ENCODE peak calls at places on chromosomes 2 and 18, in nine cellular contexts. D is body of pancreas; U is coronary artery; L is astrocyte; A is iPS DF 6.9; F is heart right ventricle; K is H1; Q is K562; T is naive thymus-derived CD4-positive, alpha-beta T cell. X is an unnamed sample.

GRCh38 chr2:172052000-172052983 is 33.0 kb upstream of the DLX1 start:
- DNase-seq in D (no peak), U (no peak), L (peak), A (no peak), F (no peak), K (no peak), Q (no peak), T (no peak), X (no peak)

GRCh38 chr18:72727776-72728175 is 140.0 kb downstream of the NETO1 start:
- DNase-seq in D (no peak), U (no peak), L (no peak), A (no peak), F (no peak), K (no peak), Q (no peak), T (no peak), X (no peak)

GRCh38 chr18:495452-495851 is 5.0 kb downstream of the COLEC12 start:
- DNase-seq in D (no peak), U (no peak), L (no peak), A (no peak), F (no peak), K (no peak), Q (no peak), T (no peak), X (no peak)

GRCh38 chr18:41391616-41392610 is 563.1 kb upstream of the PIK3C3 start:
- DNase-seq in D (peak), U (peak), L (peak), A (peak), F (peak), K (peak), Q (no peak), T (no peak), X (peak)

GRCh38 chr2:182852787-182853186 is 13.7 kb downstream of the FRZB start:
- DNase-seq in D (no peak), U (no peak), L (peak), A (no peak), F (no peak), K (no peak), Q (no peak), T (no peak), X (no peak)

GRCh38 chr2:234091883-234092282 is 41.4 kb downstream of the SPP2 start:
- DNase-seq in D (peak), U (no peak), L (peak), A (no peak), F (no peak), K (no peak), Q (no peak), T (no peak), X (no peak)

GRCh38 chr2:140600116-140600515 is 1530.7 kb downstream of the LRP1B start:
- DNase-seq in D (no peak), U (no peak), L (peak), A (no peak), F (no peak), K (no peak), Q (no peak), T (no peak), X (no peak)

GRCh38 chr18:10020176-10020575 is 106.4 kb downstream of the VAPA start:
- DNase-seq in D (no peak), U (no peak), L (no peak), A (no peak), F (no peak), K (no peak), Q (no peak), T (no peak), X (no peak)

GRCh38 chr2:28318462-28319117 is 74.1 kb upstream of the FOSL2 start:
- DNase-seq in D (no peak), U (no peak), L (no peak), A (no peak), F (no peak), K (no peak), Q (no peak), T (no peak), X (no peak)

GRCh38 chr2:21019000-21019677 is 24.7 kb downstream of the APOB start:
- DNase-seq in D (no peak), U (peak), L (no peak), A (no peak), F (no peak), K (no peak), Q (no peak), T (no peak), X (no peak)

GRCh38 chr2:234805826-234806225 is 146.0 kb upstream of the SH3BP4 start:
- DNase-seq in D (no peak), U (no peak), L (peak), A (no peak), F (no peak), K (no peak), Q (no peak), T (no peak), X (no peak)

GRCh38 chr2:136128905-136129304 is 11.0 kb upstream of the CXCR4 start:
- DNase-seq in D (no peak), U (no peak), L (no peak), A (no peak), F (no peak), K (no peak), Q (no peak), T (no peak), X (no peak)

GRCh38 chr2:10526281-10526680 is 78.2 kb upstream of the ODC1 start:
- DNase-seq in D (no peak), U (no peak), L (no peak), A (no peak), F (no peak), K (no peak), Q (no peak), T (no peak), X (no peak)

GRCh38 chr18:31658670-31659573 is 25.5 kb downstream of the B4GALT6 start:
- DNase-seq in D (no peak), U (no peak), L (peak), A (no peak), F (no peak), K (no peak), Q (no peak), T (no peak), X (no peak)

GRCh38 chr2:201344663-201345366 is 12.3 kb downstream of the FLACC1 start:
- DNase-seq in D (no peak), U (no peak), L (no peak), A (no peak), F (no peak), K (no peak), Q (peak), T (no peak), X (no peak)

GRCh38 chr18:23143059-23143831 is 8.0 kb downstream of the CABLES1 start:
- DNase-seq in D (no peak), U (no peak), L (no peak), A (no peak), F (peak), K (no peak), Q (no peak), T (no peak), X (no peak)

GRCh38 chr2:73593676-73594075 is 48.5 kb downstream of the NAT8 start:
- DNase-seq in D (no peak), U (no peak), L (peak), A (no peak), F (no peak), K (no peak), Q (no peak), T (no peak), X (no peak)

GRCh38 chr2:223930002-223930976 is 14.8 kb downstream of the WDFY1 start:
- DNase-seq in D (peak), U (no peak), L (peak), A (no peak), F (peak), K (no peak), Q (peak), T (no peak), X (peak)

GRCh38 chr2:40721595-40721994 is 269.7 kb upstream of the SLC8A1 start:
- DNase-seq in D (no peak), U (no peak), L (peak), A (no peak), F (no peak), K (no peak), Q (no peak), T (no peak), X (no peak)

GRCh38 chr2:233247744-233248143 is 3.7 kb upstream of the ATG16L1 start:
- DNase-seq in D (no peak), U (no peak), L (peak), A (no peak), F (no peak), K (no peak), Q (no peak), T (peak), X (no peak)

GRCh38 chr2:191677091-191677645 is 768 bp upstream of the NABP1 start:
- DNase-seq in D (peak), U (no peak), L (peak), A (no peak), F (no peak), K (no peak), Q (peak), T (peak), X (no peak)

GRCh38 chr18:5527603-5528002 is 16.2 kb downstream of the EPB41L3 start:
- DNase-seq in D (no peak), U (no peak), L (peak), A (no peak), F (peak), K (no peak), Q (no peak), T (no peak), X (no peak)

GRCh38 chr2:186256540-186256939 is 229.5 kb upstream of the ZC3H15 start:
- DNase-seq in D (no peak), U (no peak), L (peak), A (no peak), F (no peak), K (no peak), Q (no peak), T (no peak), X (no peak)

GRCh38 chr2:18690342-18690741 is 101.0 kb upstream of the NT5C1B start:
- DNase-seq in D (no peak), U (no peak), L (no peak), A (peak), F (no peak), K (peak), Q (no peak), T (no peak), X (no peak)

GRCh38 chr2:140658766-140659165 is 1472.0 kb downstream of the LRP1B start:
- DNase-seq in D (no peak), U (no peak), L (peak), A (no peak), F (no peak), K (no peak), Q (no peak), T (no peak), X (no peak)

GRCh38 chr18:50636366-50637057 is 76.6 kb downstream of the MAPK4 start:
- DNase-seq in D (no peak), U (peak), L (no peak), A (no peak), F (no peak), K (no peak), Q (no peak), T (no peak), X (no peak)

GRCh38 chr2:66446178-66446860 is 11.4 kb downstream of the MEIS1 start:
- DNase-seq in D (peak), U (no peak), L (peak), A (no peak), F (peak), K (no peak), Q (no peak), T (no peak), X (no peak)

GRCh38 chr2:75465317-75465998 is 95.3 kb downstream of the EVA1A start:
- DNase-seq in D (no peak), U (no peak), L (peak), A (no peak), F (no peak), K (no peak), Q (no peak), T (no peak), X (no peak)

GRCh38 chr2:128388414-128389032 is 69.9 kb upstream of the HS6ST1 start:
- DNase-seq in D (no peak), U (peak), L (no peak), A (no peak), F (no peak), K (no peak), Q (no peak), T (no peak), X (no peak)

GRCh38 chr2:106144621-106145331 is 49.3 kb downstream of the UXS1 start:
- DNase-seq in D (no peak), U (no peak), L (no peak), A (no peak), F (no peak), K (no peak), Q (no peak), T (peak), X (no peak)

GRCh38 chr18:51278045-51278649 is 80.7 kb upstream of the MEX3C start:
- DNase-seq in D (peak), U (no peak), L (no peak), A (peak), F (no peak), K (peak), Q (peak), T (no peak), X (peak)

GRCh38 chr18:12283256-12283655 is 24.8 kb upstream of the TUBB6 start:
- DNase-seq in D (no peak), U (no peak), L (peak), A (no peak), F (no peak), K (no peak), Q (peak), T (no peak), X (no peak)

GRCh38 chr2:195694553-195694952 is 37.5 kb downstream of the SLC39A10 start:
- DNase-seq in D (no peak), U (no peak), L (no peak), A (no peak), F (no peak), K (no peak), Q (no peak), T (no peak), X (no peak)

GRCh38 chr2:125037135-125037653 is 1012.1 kb downstream of the CNTNAP5 start:
- DNase-seq in D (no peak), U (no peak), L (no peak), A (no peak), F (no peak), K (no peak), Q (no peak), T (no peak), X (no peak)

GRCh38 chr2:72893594-72894319 is 6.5 kb downstream of the SPR start:
- DNase-seq in D (peak), U (no peak), L (peak), A (no peak), F (peak), K (no peak), Q (peak), T (no peak), X (no peak)

DNA sequence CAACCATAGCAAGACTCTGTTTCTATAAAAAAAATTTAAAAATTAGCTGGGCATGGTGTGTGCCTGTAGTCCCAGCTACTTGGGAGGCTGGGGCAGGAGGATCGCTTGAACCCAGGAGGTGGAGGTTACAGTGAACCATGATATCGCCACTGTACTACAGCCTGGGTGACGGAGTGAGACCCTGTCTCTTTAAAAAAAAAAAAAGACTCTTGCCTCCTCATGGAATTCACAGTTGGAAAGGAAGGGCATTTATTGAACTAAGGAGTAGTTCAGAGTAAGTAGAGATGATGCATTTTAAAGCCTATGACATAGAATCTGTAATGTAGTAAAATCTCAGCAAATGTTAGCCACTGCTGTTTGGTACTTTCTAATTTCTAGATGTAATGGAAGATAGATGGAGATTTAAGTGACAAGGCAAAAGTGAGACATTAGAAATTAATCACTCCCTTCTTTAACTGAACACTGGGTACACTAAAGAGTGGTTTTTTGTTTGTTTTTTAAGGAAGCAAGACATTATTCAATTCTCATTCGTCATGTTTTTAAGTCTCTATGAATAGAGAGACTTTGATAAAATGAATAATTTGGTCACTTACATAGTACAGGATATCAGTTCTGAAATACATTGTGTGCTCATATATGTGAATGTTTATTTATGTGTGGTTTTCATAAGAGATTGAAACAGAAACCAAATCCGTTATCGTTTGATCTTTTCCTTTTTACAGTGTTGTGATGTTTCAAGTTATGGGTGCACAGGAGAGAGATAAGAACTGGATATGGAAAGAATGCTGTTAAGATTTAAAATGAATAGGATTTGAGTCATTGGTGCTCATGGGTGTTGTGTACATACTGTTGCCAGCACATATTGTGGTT is 186.1 kb upstream of the STON1 start:
- DNase-seq in D (no peak), U (no peak), L (peak), A (no peak), F (no peak), K (no peak), Q (no peak), T (peak), X (no peak)
- H3K4me3 ChIP-seq in D (no peak), U (peak), L (peak), A (no peak), F (no peak), K (no peak), Q (no peak), T (peak), X (peak)

GRCh38 chr2:9319338-9319715 is 104.0 kb downstream of the ITGB1BP1 start:
- DNase-seq in D (no peak), U (no peak), L (no peak), A (no peak), F (no peak), K (no peak), Q (no peak), T (no peak), X (no peak)
- H3K27ac ChIP-seq in D (peak), U (no peak), L (no peak), A (no peak), F (peak), K (no peak), Q (no peak), T (no peak), X (no peak)

GRCh38 chr18:79718126-79718525 is 38.5 kb downstream of the CTDP1 start:
- DNase-seq in D (no peak), U (no peak), L (no peak), A (no peak), F (peak), K (no peak), Q (no peak), T (no peak), X (no peak)

GRCh38 chr18:79715280-79715679 is 35.7 kb downstream of the CTDP1 start:
- DNase-seq in D (no peak), U (no peak), L (no peak), A (no peak), F (no peak), K (no peak), Q (no peak), T (no peak), X (no peak)

GRCh38 chr18:79717059-79717458 is 37.5 kb downstream of the CTDP1 start:
- DNase-seq in D (no peak), U (no peak), L (no peak), A (no peak), F (no peak), K (no peak), Q (no peak), T (no peak), X (no peak)

GRCh38 chr18:79718878-79719477 is 39.4 kb downstream of the CTDP1 start:
- DNase-seq in D (no peak), U (no peak), L (no peak), A (no peak), F (no peak), K (no peak), Q (no peak), T (no peak), X (no peak)

DNA sequence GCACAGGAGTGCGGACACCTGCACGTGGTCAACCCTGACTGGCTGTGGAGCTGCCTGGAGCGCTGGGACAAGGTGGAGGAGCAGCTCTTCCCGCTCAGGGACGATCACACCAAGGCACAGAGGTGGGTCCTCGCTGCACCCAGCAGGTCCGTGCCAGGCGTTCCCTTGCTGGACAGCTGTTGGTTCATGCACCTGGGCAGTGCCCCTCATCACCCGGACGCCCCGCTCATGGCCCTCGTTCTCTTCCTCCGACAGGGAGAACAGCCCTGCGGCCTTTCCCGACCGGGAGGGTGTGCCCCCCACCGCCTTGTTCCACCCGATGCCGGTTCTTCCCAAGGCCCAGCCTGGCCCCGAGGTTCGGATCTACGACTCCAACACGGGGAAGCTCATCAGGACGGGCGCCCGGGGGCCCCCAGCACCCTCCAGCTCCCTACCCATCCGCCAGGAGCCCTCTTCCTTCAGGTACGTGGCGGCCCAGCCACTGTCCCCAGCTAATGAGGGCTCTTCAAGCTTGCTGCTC is 38.0 kb downstream of the CTDP1 start:
- DNase-seq in D (no peak), U (peak), L (no peak), A (no peak), F (no peak), K (no peak), Q (no peak), T (no peak), X (no peak)
- H3K4me3 ChIP-seq in D (no peak), U (no peak), L (no peak), A (no peak), F (no peak), K (no peak), Q (no peak), T (no peak), X (no peak)

GRCh38 chr2:54683596-54683995 is 39.9 kb upstream of the EML6 start:
- DNase-seq in D (no peak), U (no peak), L (no peak), A (no peak), F (no peak), K (no peak), Q (no peak), T (no peak), X (no peak)
- H3K27ac ChIP-seq in D (no peak), U (no peak), L (no peak), A (no peak), F (no peak), K (no peak), Q (no peak), T (no peak), X (no peak)

DNA sequence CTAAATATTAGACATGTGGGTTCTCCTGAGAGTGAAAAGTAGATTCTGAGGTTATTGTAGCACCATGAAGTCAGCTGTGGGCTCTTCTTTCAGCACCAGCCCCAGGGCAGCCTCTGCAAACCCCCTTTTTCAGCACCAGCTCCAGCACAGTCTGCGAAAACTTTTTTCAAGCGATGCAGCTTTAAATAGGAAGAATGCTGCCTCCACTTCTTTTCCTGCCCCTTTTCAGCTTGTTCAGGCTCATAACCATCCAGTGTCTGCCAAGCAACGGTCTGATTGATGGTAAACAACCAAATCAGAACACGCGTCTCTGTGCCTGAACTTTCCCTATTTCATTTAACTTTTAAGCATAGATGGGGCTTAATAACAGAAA is at the start of gene COL5A2:
- DNase-seq in D (no peak), U (peak), L (peak), A (no peak), F (no peak), K (no peak), Q (no peak), T (no peak), X (no peak)
- H3K4me3 ChIP-seq in D (no peak), U (peak), L (peak), A (peak), F (peak), K (peak), Q (no peak), T (no peak), X (peak)

GRCh38 chr2:25273985-25274550 is 67.7 kb downstream of the DNMT3A start:
- DNase-seq in D (no peak), U (no peak), L (no peak), A (no peak), F (no peak), K (no peak), Q (no peak), T (no peak), X (no peak)
- H3K27ac ChIP-seq in D (peak), U (no peak), L (no peak), A (no peak), F (peak), K (no peak), Q (no peak), T (peak), X (peak)

DNA sequence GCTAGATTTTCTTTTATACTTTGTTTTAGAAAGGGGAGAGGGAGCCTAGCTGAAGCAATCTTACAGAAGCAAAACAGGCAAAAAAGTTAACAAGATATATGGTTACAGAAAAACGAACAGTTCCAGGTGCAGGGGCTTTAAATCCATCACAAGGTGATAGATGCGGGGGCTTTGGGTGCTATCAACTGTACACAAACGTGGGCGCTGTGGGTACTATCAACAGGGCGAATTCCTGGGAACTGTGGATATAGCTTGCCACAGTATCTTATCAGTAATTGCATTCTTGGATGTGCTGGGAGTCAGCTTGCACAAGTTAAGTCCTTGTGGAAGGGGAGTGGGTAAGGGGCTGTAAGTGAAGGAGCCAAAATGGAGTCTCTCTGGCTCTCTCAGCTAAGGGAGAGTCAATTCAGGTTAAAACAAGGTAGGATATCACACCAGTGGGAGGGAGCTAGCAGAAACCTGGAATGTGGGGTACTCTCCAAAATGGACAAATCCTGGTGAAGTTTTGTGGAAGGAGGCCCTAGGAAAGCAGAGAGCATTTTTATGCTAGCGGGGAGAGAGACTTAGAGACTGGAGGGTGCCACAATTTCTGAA is 325.8 kb upstream of the SPHKAP start:
- DNase-seq in D (no peak), U (no peak), L (no peak), A (no peak), F (no peak), K (no peak), Q (no peak), T (no peak), X (no peak)
- H3K4me3 ChIP-seq in D (no peak), U (no peak), L (no peak), A (no peak), F (no peak), K (no peak), Q (no peak), T (no peak), X (no peak)

X was measured in dorsolateral prefrontal cortex.